ENCODE peak calls at places on chromosomes 1 and 21, in nine cellular contexts. One of them, this sample, is unnamed. For H3K27me3, the result is how much of the 10 kb centered on the place peaks cover.

GRCh38 chr1:182990413-182991144 is 32.6 kb upstream of the LAMC1 start:
- DNase-seq in cardiac muscle cell: peak
- DNase-seq in prostate gland: no peak
- DNase-seq in thoracic aorta: no peak
- DNase-seq in esophagus squamous epithelium: no peak
- DNase-seq in effector memory CD4-positive, alpha-beta T cell: no peak
- DNase-seq in esophagus muscularis mucosa: no peak
- DNase-seq in Peyer's patch: no peak
- DNase-seq in adrenal gland: no peak
- DNase-seq in this sample: no peak

GRCh38 chr1:167529829-167530474 is 11.6 kb upstream of the CD247 start:
- DNase-seq in cardiac muscle cell: no peak
- DNase-seq in prostate gland: no peak
- DNase-seq in thoracic aorta: no peak
- DNase-seq in esophagus squamous epithelium: no peak
- DNase-seq in effector memory CD4-positive, alpha-beta T cell: no peak
- DNase-seq in esophagus muscularis mucosa: no peak
- DNase-seq in Peyer's patch: no peak
- DNase-seq in adrenal gland: no peak
- DNase-seq in this sample: no peak

GRCh38 chr1:214664656-214665433 is 61.9 kb downstream of the CENPF start:
- DNase-seq in cardiac muscle cell: no peak
- DNase-seq in prostate gland: no peak
- DNase-seq in thoracic aorta: no peak
- DNase-seq in esophagus squamous epithelium: no peak
- DNase-seq in effector memory CD4-positive, alpha-beta T cell: no peak
- DNase-seq in esophagus muscularis mucosa: no peak
- DNase-seq in Peyer's patch: no peak
- DNase-seq in adrenal gland: peak
- DNase-seq in this sample: no peak

GRCh38 chr1:39087109-39087834 is 61.1 kb downstream of the NDUFS5 start:
- DNase-seq in cardiac muscle cell: peak
- DNase-seq in prostate gland: no peak
- DNase-seq in thoracic aorta: no peak
- DNase-seq in esophagus squamous epithelium: no peak
- DNase-seq in effector memory CD4-positive, alpha-beta T cell: no peak
- DNase-seq in esophagus muscularis mucosa: no peak
- DNase-seq in Peyer's patch: no peak
- DNase-seq in adrenal gland: no peak
- DNase-seq in this sample: no peak

GRCh38 chr1:6185635-6186382 is 5.7 kb upstream of the CHD5 start:
- DNase-seq in cardiac muscle cell: peak
- DNase-seq in prostate gland: no peak
- DNase-seq in thoracic aorta: no peak
- DNase-seq in esophagus squamous epithelium: no peak
- DNase-seq in effector memory CD4-positive, alpha-beta T cell: no peak
- DNase-seq in esophagus muscularis mucosa: no peak
- DNase-seq in Peyer's patch: no peak
- DNase-seq in adrenal gland: no peak
- DNase-seq in this sample: no peak

GRCh38 chr1:231691618-231692259 is 65.1 kb downstream of the DISC1 start:
- DNase-seq in cardiac muscle cell: peak
- DNase-seq in prostate gland: no peak
- DNase-seq in thoracic aorta: no peak
- DNase-seq in esophagus squamous epithelium: no peak
- DNase-seq in effector memory CD4-positive, alpha-beta T cell: no peak
- DNase-seq in esophagus muscularis mucosa: no peak
- DNase-seq in Peyer's patch: no peak
- DNase-seq in adrenal gland: peak
- DNase-seq in this sample: no peak

GRCh38 chr1:61011514-61012263 is 70.7 kb upstream of the NFIA start:
- DNase-seq in cardiac muscle cell: no peak
- DNase-seq in prostate gland: no peak
- DNase-seq in thoracic aorta: no peak
- DNase-seq in esophagus squamous epithelium: no peak
- DNase-seq in effector memory CD4-positive, alpha-beta T cell: no peak
- DNase-seq in esophagus muscularis mucosa: no peak
- DNase-seq in Peyer's patch: no peak
- DNase-seq in adrenal gland: no peak
- DNase-seq in this sample: no peak

GRCh38 chr1:151720190-151720953 is 950 bp upstream of the RIIAD1 start:
- DNase-seq in cardiac muscle cell: peak
- DNase-seq in prostate gland: no peak
- DNase-seq in thoracic aorta: no peak
- DNase-seq in esophagus squamous epithelium: no peak
- DNase-seq in effector memory CD4-positive, alpha-beta T cell: no peak
- DNase-seq in esophagus muscularis mucosa: no peak
- DNase-seq in Peyer's patch: no peak
- DNase-seq in adrenal gland: no peak
- DNase-seq in this sample: no peak

GRCh38 chr1:13892671-13893325 is 192.8 kb downstream of the PRDM2 start:
- DNase-seq in cardiac muscle cell: peak
- DNase-seq in prostate gland: no peak
- DNase-seq in thoracic aorta: no peak
- DNase-seq in esophagus squamous epithelium: no peak
- DNase-seq in effector memory CD4-positive, alpha-beta T cell: no peak
- DNase-seq in esophagus muscularis mucosa: no peak
- DNase-seq in Peyer's patch: no peak
- DNase-seq in adrenal gland: no peak
- DNase-seq in this sample: no peak

GRCh38 chr1:24481098-24481497 is 21.5 kb upstream of the RCAN3 start:
- DNase-seq in cardiac muscle cell: no peak
- DNase-seq in prostate gland: no peak
- DNase-seq in thoracic aorta: no peak
- DNase-seq in esophagus squamous epithelium: no peak
- DNase-seq in effector memory CD4-positive, alpha-beta T cell: peak
- DNase-seq in esophagus muscularis mucosa: no peak
- DNase-seq in Peyer's patch: peak
- DNase-seq in adrenal gland: no peak
- DNase-seq in this sample: peak

GRCh38 chr21:45507523-45507875 is 34.7 kb downstream of the SLC19A1 start:
- DNase-seq in cardiac muscle cell: no peak
- DNase-seq in prostate gland: no peak
- DNase-seq in thoracic aorta: no peak
- DNase-seq in esophagus squamous epithelium: no peak
- DNase-seq in effector memory CD4-positive, alpha-beta T cell: no peak
- DNase-seq in esophagus muscularis mucosa: no peak
- DNase-seq in Peyer's patch: no peak
- DNase-seq in adrenal gland: no peak
- DNase-seq in this sample: no peak

GRCh38 chr1:97423397-97423796 is 497.4 kb downstream of the DPYD start:
- DNase-seq in cardiac muscle cell: no peak
- DNase-seq in prostate gland: no peak
- DNase-seq in thoracic aorta: no peak
- DNase-seq in esophagus squamous epithelium: no peak
- DNase-seq in effector memory CD4-positive, alpha-beta T cell: no peak
- DNase-seq in esophagus muscularis mucosa: no peak
- DNase-seq in Peyer's patch: no peak
- DNase-seq in adrenal gland: no peak
- DNase-seq in this sample: no peak

GRCh38 chr1:199265319-199265718 is 626.5 kb downstream of the PTPRC start:
- DNase-seq in cardiac muscle cell: no peak
- DNase-seq in prostate gland: no peak
- DNase-seq in thoracic aorta: no peak
- DNase-seq in esophagus squamous epithelium: no peak
- DNase-seq in effector memory CD4-positive, alpha-beta T cell: no peak
- DNase-seq in esophagus muscularis mucosa: no peak
- DNase-seq in Peyer's patch: no peak
- DNase-seq in adrenal gland: no peak
- DNase-seq in this sample: no peak

GRCh38 chr1:224223819-224224714 is 41.0 kb downstream of the DEGS1 start:
- DNase-seq in cardiac muscle cell: peak
- DNase-seq in prostate gland: no peak
- DNase-seq in thoracic aorta: no peak
- DNase-seq in esophagus squamous epithelium: no peak
- DNase-seq in effector memory CD4-positive, alpha-beta T cell: no peak
- DNase-seq in esophagus muscularis mucosa: no peak
- DNase-seq in Peyer's patch: no peak
- DNase-seq in adrenal gland: no peak
- DNase-seq in this sample: no peak

GRCh38 chr1:90274376-90274775 is 279.5 kb downstream of the ZNF326 start:
- DNase-seq in cardiac muscle cell: no peak
- DNase-seq in prostate gland: no peak
- DNase-seq in thoracic aorta: no peak
- DNase-seq in esophagus squamous epithelium: no peak
- DNase-seq in effector memory CD4-positive, alpha-beta T cell: no peak
- DNase-seq in esophagus muscularis mucosa: no peak
- DNase-seq in Peyer's patch: no peak
- DNase-seq in adrenal gland: no peak
- DNase-seq in this sample: no peak

GRCh38 chr1:208137144-208137682 is 107.0 kb downstream of the PLXNA2 start:
- DNase-seq in cardiac muscle cell: peak
- DNase-seq in prostate gland: no peak
- DNase-seq in thoracic aorta: no peak
- DNase-seq in esophagus squamous epithelium: no peak
- DNase-seq in effector memory CD4-positive, alpha-beta T cell: no peak
- DNase-seq in esophagus muscularis mucosa: no peak
- DNase-seq in Peyer's patch: no peak
- DNase-seq in adrenal gland: no peak
- DNase-seq in this sample: no peak

GRCh38 chr1:236204043-236204442 is 61.7 kb downstream of the GPR137B start:
- DNase-seq in cardiac muscle cell: no peak
- DNase-seq in prostate gland: no peak
- DNase-seq in thoracic aorta: no peak
- DNase-seq in esophagus squamous epithelium: no peak
- DNase-seq in effector memory CD4-positive, alpha-beta T cell: no peak
- DNase-seq in esophagus muscularis mucosa: no peak
- DNase-seq in Peyer's patch: no peak
- DNase-seq in adrenal gland: no peak
- DNase-seq in this sample: no peak

GRCh38 chr1:88875595-88875994 is 15.8 kb downstream of the GTF2B start:
- DNase-seq in cardiac muscle cell: no peak
- DNase-seq in prostate gland: no peak
- DNase-seq in thoracic aorta: no peak
- DNase-seq in esophagus squamous epithelium: no peak
- DNase-seq in effector memory CD4-positive, alpha-beta T cell: no peak
- DNase-seq in esophagus muscularis mucosa: no peak
- DNase-seq in Peyer's patch: no peak
- DNase-seq in adrenal gland: no peak
- DNase-seq in this sample: no peak

GRCh38 chr1:181754103-181754502 is 270.8 kb downstream of the CACNA1E start:
- DNase-seq in cardiac muscle cell: no peak
- DNase-seq in prostate gland: no peak
- DNase-seq in thoracic aorta: no peak
- DNase-seq in esophagus squamous epithelium: no peak
- DNase-seq in effector memory CD4-positive, alpha-beta T cell: no peak
- DNase-seq in esophagus muscularis mucosa: no peak
- DNase-seq in Peyer's patch: no peak
- DNase-seq in adrenal gland: no peak
- DNase-seq in this sample: no peak
- H3K27me3 ChIP-seq in cardiac muscle cell: under half
- H3K27me3 ChIP-seq in prostate gland: under half
- H3K27me3 ChIP-seq in thoracic aorta: under half
- H3K27me3 ChIP-seq in esophagus squamous epithelium: under half
- H3K27me3 ChIP-seq in effector memory CD4-positive, alpha-beta T cell: under half
- H3K27me3 ChIP-seq in esophagus muscularis mucosa: under half
- H3K27me3 ChIP-seq in Peyer's patch: under half
- H3K27me3 ChIP-seq in adrenal gland: under half
- H3K27me3 ChIP-seq in this sample: under half

DNA sequence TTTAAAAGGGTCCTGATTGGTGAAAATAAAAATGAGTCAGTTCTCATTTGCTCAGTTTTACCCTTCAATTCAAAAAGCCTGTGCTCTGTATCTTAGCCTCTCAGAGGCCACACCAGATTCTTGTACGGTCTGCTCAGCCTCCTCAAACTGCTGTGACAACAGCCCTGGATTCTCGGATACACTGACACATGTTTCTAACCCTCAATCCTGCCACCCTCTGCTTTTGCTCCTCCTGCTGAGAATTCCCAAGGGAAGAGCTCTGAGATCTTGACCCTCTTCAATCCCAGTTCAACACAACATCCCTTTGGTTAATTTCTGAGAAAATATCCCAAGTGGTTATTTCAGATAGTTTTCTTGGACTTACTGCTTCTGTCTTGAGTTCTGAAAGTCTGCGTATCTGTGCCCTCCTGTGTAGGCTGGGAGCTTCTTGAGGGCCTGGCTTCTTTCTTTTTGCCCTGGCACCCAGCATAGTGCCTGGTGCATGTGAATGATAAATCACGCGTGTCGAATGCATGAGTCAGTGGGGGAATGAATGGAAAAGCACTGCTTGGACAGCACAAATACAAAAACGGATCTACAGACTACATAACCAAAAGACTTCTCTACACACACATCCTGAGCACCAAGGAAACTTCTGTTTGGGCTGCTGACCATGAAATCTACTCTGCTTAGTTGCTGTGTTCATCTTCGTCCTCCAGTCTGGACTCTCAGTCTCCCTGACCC is 24.5 kb downstream of the IRF2BP2 start:
- DNase-seq in cardiac muscle cell: peak
- DNase-seq in prostate gland: no peak
- DNase-seq in thoracic aorta: no peak
- DNase-seq in esophagus squamous epithelium: no peak
- DNase-seq in effector memory CD4-positive, alpha-beta T cell: no peak
- DNase-seq in esophagus muscularis mucosa: peak
- DNase-seq in Peyer's patch: no peak
- DNase-seq in adrenal gland: peak
- DNase-seq in this sample: no peak
- H3K4me3 ChIP-seq in cardiac muscle cell: no peak
- H3K4me3 ChIP-seq in prostate gland: no peak
- H3K4me3 ChIP-seq in thoracic aorta: peak
- H3K4me3 ChIP-seq in esophagus squamous epithelium: no peak
- H3K4me3 ChIP-seq in effector memory CD4-positive, alpha-beta T cell: no peak
- H3K4me3 ChIP-seq in esophagus muscularis mucosa: no peak
- H3K4me3 ChIP-seq in Peyer's patch: no peak
- H3K4me3 ChIP-seq in adrenal gland: no peak
- H3K4me3 ChIP-seq in this sample: no peak

DNA sequence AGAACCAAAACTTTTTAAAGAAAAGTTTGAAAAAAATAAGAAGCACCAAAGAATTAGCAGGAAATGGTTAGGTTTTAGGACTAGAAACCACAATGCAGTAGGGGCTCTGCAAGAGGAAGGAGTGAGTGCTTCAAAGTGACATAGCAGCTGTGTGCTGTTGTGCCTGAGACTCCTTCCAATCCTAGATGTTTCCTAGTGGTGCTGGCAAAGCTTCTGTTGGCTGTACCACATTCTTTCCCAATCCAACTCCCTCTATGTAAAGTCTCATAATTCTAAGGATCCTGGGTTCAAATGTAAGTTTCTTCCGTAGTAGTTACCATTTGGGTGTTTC is 89.4 kb downstream of the OLFML2B start:
- DNase-seq in cardiac muscle cell: peak
- DNase-seq in prostate gland: no peak
- DNase-seq in thoracic aorta: no peak
- DNase-seq in esophagus squamous epithelium: no peak
- DNase-seq in effector memory CD4-positive, alpha-beta T cell: no peak
- DNase-seq in esophagus muscularis mucosa: no peak
- DNase-seq in Peyer's patch: no peak
- DNase-seq in adrenal gland: no peak
- DNase-seq in this sample: peak
- H3K27me3 ChIP-seq in cardiac muscle cell: under half
- H3K27me3 ChIP-seq in prostate gland: under half
- H3K27me3 ChIP-seq in thoracic aorta: under half
- H3K27me3 ChIP-seq in esophagus squamous epithelium: under half
- H3K27me3 ChIP-seq in effector memory CD4-positive, alpha-beta T cell: under half
- H3K27me3 ChIP-seq in esophagus muscularis mucosa: under half
- H3K27me3 ChIP-seq in Peyer's patch: under half
- H3K27me3 ChIP-seq in adrenal gland: under half
- H3K27me3 ChIP-seq in this sample: under half

DNA sequence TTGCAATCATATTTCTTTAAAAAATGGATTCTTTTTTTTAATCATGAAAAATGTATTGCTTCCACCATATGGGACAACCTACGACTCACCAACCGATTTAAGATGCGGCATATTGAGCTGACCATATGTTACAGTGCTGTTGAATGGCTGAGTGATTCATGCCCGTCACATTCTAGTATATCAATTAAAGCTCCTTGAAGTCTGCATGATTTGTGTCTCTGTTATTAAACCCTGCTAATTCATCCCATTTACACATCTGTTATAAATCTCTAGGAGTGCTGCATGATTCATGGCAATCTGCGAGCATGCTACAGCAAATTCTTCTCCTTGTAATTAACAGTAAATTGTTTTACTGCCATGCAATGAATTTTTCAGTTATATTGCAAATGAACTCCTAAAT is 239.8 kb downstream of the USH2A start:
- DNase-seq in cardiac muscle cell: no peak
- DNase-seq in prostate gland: no peak
- DNase-seq in thoracic aorta: no peak
- DNase-seq in esophagus squamous epithelium: no peak
- DNase-seq in effector memory CD4-positive, alpha-beta T cell: no peak
- DNase-seq in esophagus muscularis mucosa: no peak
- DNase-seq in Peyer's patch: no peak
- DNase-seq in adrenal gland: no peak
- DNase-seq in this sample: no peak
- H3K4me3 ChIP-seq in cardiac muscle cell: no peak
- H3K4me3 ChIP-seq in prostate gland: no peak
- H3K4me3 ChIP-seq in thoracic aorta: no peak
- H3K4me3 ChIP-seq in esophagus squamous epithelium: no peak
- H3K4me3 ChIP-seq in effector memory CD4-positive, alpha-beta T cell: no peak
- H3K4me3 ChIP-seq in esophagus muscularis mucosa: no peak
- H3K4me3 ChIP-seq in Peyer's patch: no peak
- H3K4me3 ChIP-seq in adrenal gland: no peak
- H3K4me3 ChIP-seq in this sample: no peak

This sample was measured in naive thymus-derived CD4-positive, alpha-beta T cell.